ENCODE peak calls at places on chromosomes 11 and 22, in four cellular contexts. T is H9, U is H1, G is trophoblast cell. V is an unnamed sample.

GRCh38 chr11:77136074-77136473 is 8.0 kb downstream of the MYO7A start:
- DNase-seq in T (no peak), G (no peak), U (no peak), V (no peak)

GRCh38 chr11:128422576-128423370 is 164.6 kb downstream of the ETS1 start:
- DNase-seq in U (no peak), T (no peak), G (no peak), V (peak; percentile 37)

GRCh38 chr11:45145421-45146071 is 893 bp upstream of the PRDM11 start:
- DNase-seq in T (peak; percentile 87), G (peak; percentile 60), U (peak; percentile 56), V (peak; percentile 92)

GRCh38 chr11:135027461-135027860 is 615.4 kb upstream of the B3GAT1 start:
- DNase-seq in G (peak; percentile 71), T (peak; percentile 67), U (no peak), V (peak; percentile 82)

GRCh38 chr11:86174101-86175046 is 70.2 kb upstream of the EED start:
- DNase-seq in G (peak; percentile 94), T (no peak), U (no peak), V (no peak)

GRCh38 chr11:67372232-67372992 is 986 bp downstream of the CLCF1 start:
- DNase-seq in G (no peak), T (no peak), U (no peak), V (no peak)

GRCh38 chr11:35404397-35404775 is 15.0 kb downstream of the SLC1A2 start:
- DNase-seq in U (no peak), T (peak; percentile 79), G (peak; percentile 73), V (peak; percentile 95)

GRCh38 chr11:133928628-133929059 is 28.1 kb downstream of the IGSF9B start:
- DNase-seq in G (peak; percentile 93), T (peak; percentile 64), U (no peak), V (peak; percentile 35)

GRCh38 chr22:35594686-35595085 is 22.4 kb downstream of the MB start:
- DNase-seq in U (no peak), G (no peak), T (no peak), V (no peak)

GRCh38 chr22:41128606-41129005 is 36.2 kb downstream of the EP300 start:
- DNase-seq in U (no peak), G (peak; percentile 80), T (no peak), V (no peak)
- H3K79me2 ChIP-seq in U (peaks cover 40% of the 10 kb centered on the region), G (no peaks in the 10 kb centered on the region), T (peaks cover 2% of the 10 kb centered on the region), V (peaks cover 9% of the 10 kb centered on the region)

DNA sequence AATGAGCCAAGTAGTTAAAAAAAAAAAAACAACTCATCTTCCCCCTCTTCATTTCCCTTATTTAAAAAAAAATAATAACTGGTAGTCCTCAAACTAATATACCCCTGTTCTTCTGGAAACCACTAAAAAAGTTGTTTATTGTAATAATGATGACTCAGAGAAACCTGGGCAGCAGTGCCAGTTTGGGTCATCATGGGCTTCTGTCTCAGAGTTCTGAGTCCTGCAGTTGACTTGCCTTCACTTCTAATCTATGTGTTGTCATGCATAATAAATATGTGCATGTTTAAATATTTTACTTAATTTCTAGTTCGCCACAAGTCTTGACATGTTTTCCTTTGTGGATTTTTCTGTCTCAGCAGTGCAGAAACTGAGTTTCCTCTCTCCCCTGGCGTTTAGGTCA is 46.8 kb downstream of the PPP2R1B start:
- DNase-seq in T (no peak), G (no peak), U (no peak), V (no peak)
- H2BK120ac ChIP-seq in T (no peak overlapping the region), G (no peak overlapping the region), U (no peak overlapping the region), V (no peak overlapping the region)

DNA sequence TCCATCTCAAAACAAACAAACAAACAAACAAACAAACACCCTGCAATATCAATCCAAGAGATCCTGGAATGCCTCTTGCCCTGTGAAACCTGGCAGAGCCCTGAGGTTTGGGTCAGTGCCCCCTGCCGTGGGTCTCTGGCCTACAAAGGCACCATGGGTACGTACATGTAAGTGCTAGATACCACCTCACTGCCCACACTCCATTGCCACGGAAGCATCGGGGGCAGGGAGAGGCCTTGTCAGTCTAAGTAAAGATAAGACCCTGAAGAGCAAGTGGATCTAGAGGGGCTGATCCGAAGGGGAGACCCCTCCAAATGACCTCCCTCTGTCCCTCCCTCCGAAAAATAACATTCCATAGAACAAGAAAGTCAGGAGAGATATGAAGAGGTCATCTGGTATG is 2.0 kb upstream of the MIEF1 start:
- DNase-seq in G (no peak), U (no peak), T (no peak), V (no peak)
- H2AK5ac ChIP-seq in G (no peak overlapping the region), U (no peak overlapping the region), T (no peak overlapping the region), V (no peak overlapping the region)

DNA sequence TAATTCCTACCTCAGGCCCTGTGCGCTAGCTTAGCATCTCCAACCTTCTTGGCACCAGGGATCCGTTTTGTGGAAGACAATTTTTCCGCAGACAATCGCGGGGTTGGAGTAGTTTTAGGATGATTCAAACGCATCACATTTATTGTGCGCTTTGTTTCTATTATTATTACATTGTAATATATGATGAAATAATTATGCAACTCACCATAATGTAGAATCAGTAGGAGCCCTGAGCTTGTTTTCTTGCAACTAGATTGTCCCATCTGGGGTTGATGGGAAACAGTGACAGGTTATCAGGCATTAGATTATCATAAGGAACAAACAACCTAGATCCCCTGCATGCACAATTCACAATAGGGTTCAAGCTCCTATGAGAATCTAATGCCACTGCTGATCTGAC is 52.3 kb downstream of the AMOTL1 start:
- DNase-seq in U (no peak), G (no peak), T (no peak), V (no peak)
- H3K79me2 ChIP-seq in U (no peaks in the 10 kb centered on the region), G (no peaks in the 10 kb centered on the region), T (no peaks in the 10 kb centered on the region), V (peaks cover 4% of the 10 kb centered on the region)

GRCh38 chr22:45259754-45260394 is 19.2 kb upstream of the KIAA0930 start:
- DNase-seq in U (no peak), G (peak; percentile 39), T (no peak), V (no peak)
- H2BK120ac ChIP-seq in U (no peak overlapping the region), G (no peak overlapping the region), T (no peak overlapping the region), V (no peak overlapping the region)

V was measured in mesendoderm.